ENCODE peak calls at places on chromosomes 16 and 17, in eight cellular contexts. C is neural progenitor cell; N is GM23248; V is CD4-positive, CD25-positive, alpha-beta regulatory T cell; R is right lobe of liver; X is fibroblast of lung; K is esophagus squamous epithelium; P is aorta. M is an unnamed sample.
A peak's percentile ranks its signal among the peaks of the same experiment; 100 is the strongest.

GRCh38 chr17:38621538-38621937 is 15.8 kb upstream of the SRCIN1 start:
- DNase-seq in C (no peak), N (no peak), V (no peak), R (peak; percentile 9), X (no peak), K (no peak), P (no peak), M (no peak)

GRCh38 chr16:85699628-85700027 is 10.9 kb upstream of the GINS2 start:
- DNase-seq in C (no peak), N (peak; percentile 82), V (no peak), R (no peak), X (peak; percentile 57), K (no peak), P (no peak), M (no peak)

GRCh38 chr16:66278604-66279262 is 87.8 kb upstream of the CDH5 start:
- DNase-seq in C (no peak), N (no peak), V (no peak), R (no peak), X (no peak), K (no peak), P (no peak), M (no peak)

GRCh38 chr17:78237403-78238012 is 6.1 kb downstream of the TMEM235 start:
- DNase-seq in C (no peak), N (no peak), V (no peak), R (no peak), X (no peak), K (no peak), P (no peak), M (no peak)

GRCh38 chr16:72956124-72957064 is 91.5 kb downstream of the ZFHX3 start:
- DNase-seq in C (no peak), N (no peak), V (no peak), R (peak; percentile 86), X (no peak), K (no peak), P (peak; percentile 34), M (no peak)

GRCh38 chr17:60545465-60546191 is 19.6 kb upstream of the APPBP2 start:
- DNase-seq in C (no peak), N (no peak), V (no peak), R (no peak), X (no peak), K (no peak), P (no peak), M (no peak)

GRCh38 chr17:30234954-30235353 is 543 bp downstream of the SLC6A4 start:
- DNase-seq in C (peak; percentile 44), N (peak; percentile 23), V (peak; percentile 10), R (no peak), X (no peak), K (no peak), P (no peak), M (no peak)

GRCh38 chr16:89093602-89094251 is at the start of gene ACSF3:
- DNase-seq in C (peak; percentile 65), N (peak; percentile 80), V (peak; percentile 78), R (peak; percentile 66), X (peak; percentile 50), K (no peak), P (peak; percentile 89), M (peak; percentile 34)

GRCh38 chr17:29732613-29733012 is 109.9 kb upstream of the CORO6 start:
- DNase-seq in C (no peak), N (no peak), V (no peak), R (no peak), X (peak; percentile 74), K (no peak), P (no peak), M (no peak)

GRCh38 chr16:67000384-67001158 is 12.2 kb downstream of the CES4A start:
- DNase-seq in C (peak; percentile 80), N (peak; percentile 52), V (peak; percentile 76), R (peak; percentile 62), X (peak; percentile 18), K (no peak), P (peak; percentile 82), M (peak; percentile 74)

GRCh38 chr17:38667099-38667786 is 7.5 kb downstream of the EPOP start:
- DNase-seq in C (peak; percentile 88), N (peak; percentile 84), V (peak; percentile 57), R (peak; percentile 75), X (peak; percentile 52), K (no peak), P (no peak), M (peak; percentile 78)

GRCh38 chr16:86994215-86994614 is 323.0 kb downstream of the C16orf95 start:
- DNase-seq in C (no peak), N (no peak), V (no peak), R (no peak), X (no peak), K (no peak), P (no peak), M (no peak)

GRCh38 chr17:77420804-77421634 is 280.2 kb downstream of the SEC14L1 start:
- DNase-seq in C (peak; percentile 63), N (peak; percentile 68), V (no peak), R (peak; percentile 84), X (peak; percentile 91), K (no peak), P (no peak), M (peak; percentile 95)

GRCh38 chr17:61594294-61594825 is 3.3 kb upstream of the NACA2 start:
- DNase-seq in C (no peak), N (peak; percentile 20), V (no peak), R (no peak), X (peak; percentile 12), K (no peak), P (no peak), M (no peak)

GRCh38 chr17:73189417-73190099 is 3.3 kb upstream of the COG1 start:
- DNase-seq in C (peak; percentile 67), N (peak; percentile 64), V (no peak), R (no peak), X (peak; percentile 46), K (no peak), P (peak; percentile 47), M (peak; percentile 92)

GRCh38 chr17:55577011-55577586 is 65.8 kb upstream of the SMIM36 start:
- DNase-seq in C (no peak), N (peak; percentile 92), V (peak; percentile 51), R (no peak), X (peak; percentile 84), K (no peak), P (peak; percentile 75), M (no peak)
- H3K4me3 ChIP-seq in C (no peak overlapping the region), N (peak overlapping the region; percentile 69), V (peak overlapping the region; percentile 73), R (no peak overlapping the region), X (peak overlapping the region; percentile 23), K (peak overlapping the region; percentile 27), P (no peak overlapping the region), M (no peak overlapping the region)

GRCh38 chr17:49955157-49955556 is 13.8 kb upstream of the DLX4 start:
- DNase-seq in C (no peak), N (peak; percentile 44), V (no peak), R (no peak), X (no peak), K (no peak), P (no peak), M (no peak)

GRCh38 chr17:49958723-49959122 is 10.3 kb upstream of the DLX4 start:
- DNase-seq in C (no peak), N (no peak), V (no peak), R (no peak), X (no peak), K (no peak), P (no peak), M (no peak)

GRCh38 chr17:49959183-49959935 is 9.6 kb upstream of the DLX4 start:
- DNase-seq in C (no peak), N (peak; percentile 42), V (no peak), R (no peak), X (peak; percentile 42), K (no peak), P (no peak), M (no peak)

GRCh38 chr17:49952912-49953497 is 16.0 kb upstream of the DLX4 start:
- DNase-seq in C (no peak), N (no peak), V (no peak), R (no peak), X (peak; percentile 36), K (no peak), P (no peak), M (no peak)

DNA sequence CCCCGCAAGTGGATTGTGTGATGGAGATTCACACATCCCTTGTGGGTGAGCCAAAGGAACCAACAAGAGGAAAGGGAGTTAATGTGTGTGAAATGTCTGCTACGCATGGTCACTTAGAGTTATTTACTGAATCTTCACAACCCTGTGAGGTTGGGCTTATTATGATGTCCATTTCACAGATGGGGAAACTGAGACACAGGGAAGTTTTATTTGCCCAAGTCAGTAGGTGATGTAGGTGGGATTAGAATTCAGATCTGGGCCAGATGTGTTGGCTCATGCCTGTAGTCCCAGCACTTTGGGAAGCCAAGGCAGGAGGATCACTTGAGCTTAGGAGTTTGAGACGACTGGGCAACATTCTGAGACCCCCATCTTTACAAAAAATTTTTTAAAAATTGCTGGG is 11.6 kb upstream of the DLX4 start:
- DNase-seq in C (no peak), N (no peak), V (no peak), R (no peak), X (no peak), K (no peak), P (no peak), M (no peak)
- H3K27ac ChIP-seq in C (no peak overlapping the region), N (no peak overlapping the region), V (no peak overlapping the region), R (no peak overlapping the region), X (no peak overlapping the region), K (no peak overlapping the region), P (no peak overlapping the region), M (no peak overlapping the region)

GRCh38 chr16:1340730-1341494 is 7.5 kb downstream of the BAIAP3 start:
- DNase-seq in C (no peak), N (no peak), V (no peak), R (no peak), X (no peak), K (no peak), P (no peak), M (no peak)

GRCh38 chr16:1344499-1344898 is 7.2 kb downstream of the TSR3 start:
- DNase-seq in C (no peak), N (no peak), V (no peak), R (no peak), X (no peak), K (no peak), P (no peak), M (no peak)

GRCh38 chr16:1341495-1342388 is 8.3 kb downstream of the BAIAP3 start:
- DNase-seq in C (no peak), N (no peak), V (no peak), R (no peak), X (no peak), K (no peak), P (no peak), M (no peak)

GRCh38 chr16:1343428-1344242 is 8.0 kb downstream of the TSR3 start:
- DNase-seq in C (no peak), N (no peak), V (no peak), R (no peak), X (no peak), K (no peak), P (no peak), M (no peak)

GRCh38 chr16:1342526-1343427 is 8.9 kb downstream of the TSR3 start:
- DNase-seq in C (peak; percentile 99), N (peak; percentile 86), V (peak; percentile 97), R (peak; percentile 99), X (peak; percentile 72), K (peak; percentile 79), P (peak; percentile 94), M (peak; percentile 99)
- H3K4me3 ChIP-seq in C (peak overlapping the region; percentile 54), N (no peak overlapping the region), V (peak overlapping the region; percentile 32), R (peak overlapping the region; percentile 39), X (no peak overlapping the region), K (peak overlapping the region; percentile 43), P (no peak overlapping the region), M (peak overlapping the region; percentile 22)

DNA sequence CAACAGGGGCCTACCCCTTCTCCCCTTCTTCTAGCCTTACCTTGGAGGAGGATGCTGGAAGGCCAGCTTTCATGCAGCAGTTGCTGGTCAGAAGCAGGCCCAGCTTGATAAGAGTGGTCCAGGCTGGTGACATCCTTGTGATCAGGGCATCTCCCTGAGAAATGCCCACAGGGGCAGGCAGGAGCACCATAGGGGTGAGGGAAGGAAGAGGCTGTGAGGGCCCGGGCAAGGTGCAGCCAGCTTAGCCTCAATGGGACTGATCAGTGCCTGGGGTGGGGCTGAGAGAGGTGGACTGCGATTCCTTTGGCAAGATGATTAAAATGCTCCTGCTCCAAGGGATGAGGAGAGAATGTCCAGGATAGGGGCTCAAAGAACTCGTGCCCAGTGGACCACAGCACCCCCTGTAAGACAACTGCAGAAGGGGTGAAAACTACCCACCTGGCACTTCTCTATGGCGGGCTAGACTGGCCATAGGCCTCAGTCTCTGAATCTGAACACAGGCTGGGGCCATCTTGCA is 9.5 kb upstream of the GALK1 start:
- DNase-seq in C (no peak), N (no peak), V (no peak), R (no peak), X (no peak), K (no peak), P (peak; percentile 67), M (no peak)
- H3K27ac ChIP-seq in C (peak overlapping the region; percentile 61), N (no peak overlapping the region), V (no peak overlapping the region), R (no peak overlapping the region), X (no peak overlapping the region), K (peak overlapping the region; percentile 38), P (no peak overlapping the region), M (no peak overlapping the region)